ENCODE peak calls at places on chromosomes 7 and 10, in nine cellular contexts. P is RWPE2, F is psoas muscle, U is uterus, A is cardiac muscle cell, I is testis, C is aorta, N is mucosa of descending colon, W is lung. Y is an unnamed sample.

GRCh38 chr10:6891924-6892323 is 311.8 kb upstream of the PRKCQ start:
- DNase-seq in P (no peak), F (no peak), U (no peak), A (no peak), I (no peak), C (no peak), N (no peak), W (no peak), Y (no peak)

GRCh38 chr7:130022623-130023175 is 28.5 kb downstream of the ZC3HC1 start:
- DNase-seq in P (no peak), F (no peak), U (no peak), A (no peak), I (no peak), C (no peak), N (no peak), W (no peak), Y (no peak)

GRCh38 chr7:141012044-141012685 is 2.6 kb downstream of the MRPS33 start:
- DNase-seq in P (no peak), F (peak; percentile 43), U (peak; percentile 35), A (peak; percentile 68), I (peak; percentile 65), C (peak; percentile 72), N (peak; percentile 86), W (peak; percentile 60), Y (peak; percentile 7)

GRCh38 chr10:111593578-111593977 is 516.7 kb downstream of the ADRA2A start:
- DNase-seq in P (no peak), F (no peak), U (no peak), A (no peak), I (no peak), C (no peak), N (no peak), W (no peak), Y (no peak)

GRCh38 chr7:31059551-31059950 is 7.4 kb downstream of the ADCYAP1R1 start:
- DNase-seq in P (no peak), F (no peak), U (no peak), A (no peak), I (no peak), C (no peak), N (no peak), W (no peak), Y (no peak)

GRCh38 chr7:66556549-66557213 is 72.0 kb upstream of the KCTD7 start:
- DNase-seq in P (no peak), F (no peak), U (no peak), A (no peak), I (no peak), C (peak; percentile 74), N (no peak), W (no peak), Y (no peak)

GRCh38 chr10:124697837-124698559 is 46.2 kb downstream of the FAM53B start:
- DNase-seq in P (no peak), F (no peak), U (no peak), A (no peak), I (no peak), C (peak; percentile 73), N (no peak), W (no peak), Y (no peak)

GRCh38 chr7:39527296-39527695 is 38.9 kb upstream of the YAE1 start:
- DNase-seq in P (no peak), F (no peak), U (no peak), A (peak; percentile 20), I (no peak), C (no peak), N (no peak), W (no peak), Y (no peak)

GRCh38 chr10:43287056-43288007 is 20.5 kb upstream of the RASGEF1A start:
- DNase-seq in P (no peak), F (no peak), U (no peak), A (peak; percentile 24), I (no peak), C (no peak), N (peak; percentile 56), W (peak; percentile 81), Y (no peak)

GRCh38 chr7:30572212-30572839 is 22.4 kb upstream of the GARS1 start:
- DNase-seq in P (no peak), F (no peak), U (no peak), A (no peak), I (no peak), C (no peak), N (no peak), W (no peak), Y (no peak)

GRCh38 chr10:3426190-3426845 is 253.7 kb upstream of the PITRM1 start:
- DNase-seq in P (no peak), F (no peak), U (no peak), A (peak; percentile 82), I (no peak), C (no peak), N (peak; percentile 79), W (no peak), Y (no peak)

GRCh38 chr7:7438851-7439250 is 96.8 kb downstream of the COL28A1 start:
- DNase-seq in P (peak; percentile 85), F (no peak), U (no peak), A (peak; percentile 70), I (no peak), C (no peak), N (no peak), W (no peak), Y (no peak)

GRCh38 chr7:138186951-138187351 is 110.7 kb downstream of the AKR1D1 start:
- DNase-seq in P (no peak), F (no peak), U (no peak), A (peak; percentile 86), I (no peak), C (no peak), N (no peak), W (no peak), Y (no peak)

GRCh38 chr7:7221602-7222038 is 39.3 kb downstream of the C1GALT1 start:
- DNase-seq in P (peak; percentile 65), F (no peak), U (no peak), A (peak; percentile 83), I (no peak), C (no peak), N (no peak), W (no peak), Y (no peak)

GRCh38 chr10:33422779-33423520 is 88.5 kb upstream of the NRP1 start:
- DNase-seq in P (no peak), F (no peak), U (peak; percentile 62), A (peak; percentile 45), I (no peak), C (no peak), N (no peak), W (no peak), Y (no peak)

GRCh38 chr10:22766693-22767092 is 52.3 kb upstream of the PIP4K2A start:
- DNase-seq in P (no peak), F (no peak), U (no peak), A (peak; percentile 18), I (no peak), C (no peak), N (no peak), W (no peak), Y (no peak)

DNA sequence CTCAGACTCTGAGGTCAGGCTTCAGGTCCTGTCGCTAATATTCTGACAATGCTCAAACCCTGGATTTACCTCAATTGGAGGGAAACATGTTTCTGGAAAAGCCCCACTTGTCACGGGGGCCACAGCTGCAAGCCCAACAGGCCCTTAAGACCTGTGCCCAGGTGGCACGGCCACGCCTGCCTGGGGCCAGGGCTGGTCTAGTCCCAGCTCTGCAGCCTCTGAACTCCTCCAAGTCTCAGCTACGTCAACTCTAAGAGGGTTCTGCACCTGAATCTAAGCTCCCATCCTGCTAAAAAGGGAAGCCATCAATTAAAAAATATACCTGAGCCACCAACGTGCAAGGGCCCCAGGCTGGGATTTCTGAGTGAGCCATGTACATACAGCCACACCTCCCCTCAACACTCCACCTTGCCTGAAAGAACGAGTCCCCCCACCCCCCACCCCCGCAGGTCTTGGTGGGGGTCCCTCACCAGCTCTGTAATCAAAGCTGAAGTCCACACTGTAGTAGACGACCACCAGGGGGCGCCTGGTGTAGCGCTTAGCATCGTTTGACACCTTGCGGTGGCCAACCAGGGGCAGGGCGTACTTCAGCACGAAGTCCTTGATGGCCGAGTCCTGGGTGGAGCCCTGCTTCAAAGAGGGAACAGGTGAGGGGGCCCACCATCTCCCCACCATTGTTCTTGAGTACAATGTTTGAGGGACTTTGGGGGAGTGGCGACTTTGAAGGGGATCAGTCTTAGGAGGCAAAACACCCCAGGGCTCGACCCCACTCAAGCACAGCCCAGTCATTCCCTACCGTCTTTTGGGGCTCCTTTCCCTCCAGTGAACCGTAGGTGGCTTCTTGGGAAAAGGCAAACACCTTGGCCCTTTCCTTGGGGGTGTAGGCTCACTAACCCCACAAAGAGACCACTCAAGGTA is 22.6 kb downstream of the PDIA4 start:
- DNase-seq in P (no peak), F (peak; percentile 87), U (peak; percentile 79), A (peak; percentile 76), I (peak; percentile 89), C (peak; percentile 96), N (peak; percentile 92), W (peak; percentile 82), Y (peak; percentile 59)
- H3K36me3 ChIP-seq in P (peaks cover 89% of the 10 kb centered on the region), F (peaks cover 69% of the 10 kb centered on the region), U (no peaks in the 10 kb centered on the region), A (peaks cover 49% of the 10 kb centered on the region), I (no peaks in the 10 kb centered on the region), C (no peaks in the 10 kb centered on the region), N (peaks cover 6% of the 10 kb centered on the region), W (peaks cover 62% of the 10 kb centered on the region), Y (no peaks in the 10 kb centered on the region)

GRCh38 chr7:157357129-157358040 is 20.6 kb downstream of the DNAJB6 start:
- DNase-seq in P (no peak), F (no peak), U (no peak), A (no peak), I (no peak), C (peak; percentile 55), N (no peak), W (no peak), Y (peak; percentile 11)

GRCh38 chr7:157359581-157359980 is 22.8 kb downstream of the DNAJB6 start:
- DNase-seq in P (no peak), F (no peak), U (no peak), A (no peak), I (no peak), C (peak; percentile 19), N (no peak), W (no peak), Y (peak; percentile 36)

GRCh38 chr7:157355784-157356511 is 19.1 kb downstream of the DNAJB6 start:
- DNase-seq in P (no peak), F (peak; percentile 57), U (no peak), A (no peak), I (no peak), C (peak; percentile 76), N (no peak), W (no peak), Y (peak; percentile 83)

GRCh38 chr7:157358753-157359096 is 21.9 kb downstream of the DNAJB6 start:
- DNase-seq in P (no peak), F (no peak), U (no peak), A (no peak), I (no peak), C (peak; percentile 53), N (no peak), W (no peak), Y (no peak)

GRCh38 chr7:157358041-157358752 is 21.4 kb downstream of the DNAJB6 start:
- DNase-seq in P (no peak), F (no peak), U (no peak), A (no peak), I (no peak), C (no peak), N (no peak), W (no peak), Y (peak; percentile 69)
- H3K36me3 ChIP-seq in P (peaks cover 63% of the 10 kb centered on the region), F (peaks cover 43% of the 10 kb centered on the region), U (no peaks in the 10 kb centered on the region), A (peaks cover 4% of the 10 kb centered on the region), I (no peaks in the 10 kb centered on the region), C (no peaks in the 10 kb centered on the region), N (no peaks in the 10 kb centered on the region), W (peaks cover 24% of the 10 kb centered on the region), Y (no peaks in the 10 kb centered on the region)

GRCh38 chr7:67644149-67644548 is 647.5 kb downstream of the TYW1 start:
- DNase-seq in P (no peak), F (no peak), U (no peak), A (peak; percentile 9), I (no peak), C (no peak), N (no peak), W (no peak), Y (no peak)
- H3K36me3 ChIP-seq in P (no peaks in the 10 kb centered on the region), F (no peaks in the 10 kb centered on the region), U (no peaks in the 10 kb centered on the region), A (no peaks in the 10 kb centered on the region), I (no peaks in the 10 kb centered on the region), C (no peaks in the 10 kb centered on the region), N (no peaks in the 10 kb centered on the region), W (no peaks in the 10 kb centered on the region), Y (no peaks in the 10 kb centered on the region)

GRCh38 chr7:117004899-117005298 is 51.6 kb downstream of the ST7 start:
- DNase-seq in P (no peak), F (no peak), U (no peak), A (no peak), I (no peak), C (no peak), N (no peak), W (no peak), Y (no peak)
- H3K36me3 ChIP-seq in P (no peaks in the 10 kb centered on the region), F (no peaks in the 10 kb centered on the region), U (no peaks in the 10 kb centered on the region), A (no peaks in the 10 kb centered on the region), I (no peaks in the 10 kb centered on the region), C (no peaks in the 10 kb centered on the region), N (no peaks in the 10 kb centered on the region), W (no peaks in the 10 kb centered on the region), Y (no peaks in the 10 kb centered on the region)

Y was measured in gastrocnemius medialis.